ENCODE peak calls at places on chromosome 7, in nine cellular contexts. Y is AG09309, R is heart left ventricle, K is fibroblast of the aortic adventitia, T is OCI-LY7, B is PC-9, E is GM12878, M is heart right ventricle, J is spleen. X is an unnamed sample.
A peak's percentile ranks its signal among the peaks of the same experiment; 100 is the strongest.

GRCh38 chr7:18357691-18358090 is 137.9 kb upstream of the HDAC9 start:
- DNase-seq in Y (no peak), J (no peak), E (no peak), K (no peak), M (no peak), T (peak; percentile 46), R (no peak), B (no peak), X (no peak)

GRCh38 chr7:50121269-50121668 is 28.2 kb upstream of the ZPBP start:
- DNase-seq in Y (no peak), J (no peak), T (peak; percentile 53), R (no peak), M (no peak), E (peak; percentile 43), B (no peak), K (no peak), X (no peak)

GRCh38 chr7:43151076-43151475 is 38.6 kb downstream of the HECW1 start:
- DNase-seq in B (no peak), E (no peak), T (no peak), K (no peak), J (no peak), R (no peak), M (no peak), Y (no peak), X (no peak)

GRCh38 chr7:127396184-127396583 is 3.7 kb upstream of the ZNF800 start:
- DNase-seq in J (no peak), E (no peak), R (no peak), Y (no peak), M (no peak), K (peak; percentile 4), B (no peak), T (peak; percentile 60), X (no peak)

GRCh38 chr7:80154656-80155325 is 20.2 kb downstream of the GNAI1 start:
- DNase-seq in R (no peak), Y (no peak), M (no peak), T (no peak), J (no peak), K (peak; percentile 63), B (no peak), E (no peak), X (no peak)

GRCh38 chr7:112575864-112576263 is 95.1 kb downstream of the LSMEM1 start:
- DNase-seq in M (no peak), J (no peak), Y (no peak), R (no peak), K (no peak), T (no peak), B (no peak), E (no peak), X (no peak)

GRCh38 chr7:77348371-77348813 is 67.8 kb downstream of the GSAP start:
- DNase-seq in T (no peak), K (peak; percentile 96), Y (peak; percentile 40), E (no peak), M (peak; percentile 70), J (no peak), B (no peak), R (peak; percentile 57), X (no peak)

GRCh38 chr7:35700327-35700726 is 5.4 kb upstream of the HERPUD2 start:
- DNase-seq in B (no peak), M (no peak), K (no peak), Y (no peak), J (no peak), R (no peak), E (no peak), T (no peak), X (no peak)

GRCh38 chr7:24981544-24981951 is 1.6 kb upstream of the OSBPL3 start:
- DNase-seq in K (peak; percentile 58), M (peak; percentile 28), J (peak; percentile 86), Y (no peak), E (no peak), T (peak; percentile 27), B (peak; percentile 71), R (peak; percentile 30), X (peak; percentile 92)

GRCh38 chr7:99997545-99998137 is 17.8 kb upstream of the ZKSCAN1 start:
- DNase-seq in E (no peak), R (peak; percentile 42), B (no peak), M (peak; percentile 50), T (no peak), J (peak; percentile 93), Y (no peak), K (peak; percentile 13), X (peak; percentile 88)

GRCh38 chr7:147053761-147054160 is 937.2 kb downstream of the CNTNAP2 start:
- DNase-seq in Y (no peak), B (no peak), E (no peak), K (no peak), J (no peak), M (no peak), T (no peak), R (no peak), X (no peak)

GRCh38 chr7:27031289-27032172 is 64.3 kb downstream of the HOXA1 start:
- DNase-seq in K (peak; percentile 85), J (no peak), T (peak; percentile 12), R (no peak), Y (peak; percentile 55), M (peak; percentile 8), B (no peak), E (peak; percentile 1), X (no peak)
- H3K4me3 ChIP-seq in K (no peak overlapping the region), J (peak overlapping the region; percentile 14), T (no peak overlapping the region), R (no peak overlapping the region), Y (no peak overlapping the region), M (no peak overlapping the region), B (no peak overlapping the region), E (no peak overlapping the region), X (no peak overlapping the region)

DNA sequence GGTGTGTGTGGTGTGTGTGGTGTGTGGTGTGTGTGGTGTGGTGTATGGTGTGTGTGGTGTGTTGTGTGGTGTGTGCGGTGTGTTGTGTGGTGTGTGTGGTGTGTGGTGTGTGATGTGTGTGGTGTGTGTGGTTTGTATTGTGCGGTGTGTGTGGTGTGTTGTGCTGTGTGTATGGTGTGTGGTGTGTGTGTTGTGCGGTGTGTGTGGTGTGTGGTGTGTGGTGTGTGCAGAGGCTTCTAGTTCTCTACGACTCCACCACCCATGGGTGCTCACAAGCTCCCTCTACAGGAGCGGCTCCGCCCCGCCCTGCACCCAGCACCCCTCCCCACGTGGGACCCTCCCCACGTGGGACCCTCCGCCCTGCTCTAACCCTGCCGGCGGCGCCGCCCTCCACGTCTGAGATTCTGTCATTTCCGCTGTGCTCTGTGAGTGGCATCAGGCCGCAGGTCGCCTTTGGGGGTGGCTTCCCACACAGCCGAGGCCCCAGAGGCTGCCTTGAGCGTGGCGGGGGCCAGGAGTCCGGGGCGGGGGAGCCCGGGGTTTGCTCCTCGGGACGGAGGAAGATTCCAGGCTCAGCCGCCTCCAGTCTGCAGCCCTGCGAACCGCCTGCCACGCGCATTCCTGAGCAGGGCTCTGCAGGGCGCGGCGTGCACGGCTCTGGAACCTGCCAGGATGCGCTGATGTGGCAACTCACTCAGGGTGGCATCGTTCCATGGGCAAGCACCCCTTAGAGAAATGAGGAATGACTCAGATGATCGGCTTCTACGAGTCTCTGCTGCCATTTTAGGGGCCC is 37.0 kb upstream of the DNAJB6 start:
- DNase-seq in R (no peak), J (peak; percentile 81), Y (no peak), K (peak; percentile 17), E (no peak), T (no peak), B (peak; percentile 72), M (no peak), X (no peak)
- TF ChIP-seq CTCF in R (no peak), J (no peak), Y (no peak), K (no peak), E (peak; percentile 29), T (peak; percentile 42), B (no peak), M (no peak), X (no peak)

DNA sequence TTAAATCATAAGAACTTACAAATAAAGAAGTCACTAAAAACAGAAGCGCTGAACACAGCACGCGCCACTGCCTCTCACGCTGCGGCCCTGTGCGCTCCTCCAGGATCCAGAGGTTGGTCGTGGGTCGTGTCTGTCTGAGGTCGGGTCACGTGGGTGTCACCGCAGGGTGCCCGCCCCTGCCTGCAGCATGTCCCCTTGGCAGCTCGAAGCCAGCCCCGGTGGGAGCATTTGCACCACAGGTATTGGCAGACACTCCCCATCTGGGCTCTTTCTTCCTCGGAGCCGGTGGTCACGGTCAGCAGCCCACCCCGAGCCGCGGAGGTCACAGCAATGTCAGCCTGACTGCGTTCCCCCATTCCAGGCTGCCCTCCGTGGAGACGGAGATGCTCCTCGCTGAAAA is 88.6 kb downstream of the PDGFA start:
- DNase-seq in Y (no peak), J (no peak), R (no peak), B (no peak), T (no peak), K (no peak), M (no peak), E (no peak), X (no peak)
- H3K4me3 ChIP-seq in Y (no peak overlapping the region), J (no peak overlapping the region), R (no peak overlapping the region), B (no peak overlapping the region), T (no peak overlapping the region), K (no peak overlapping the region), M (no peak overlapping the region), E (no peak overlapping the region), X (no peak overlapping the region)

GRCh38 chr7:87151002-87151505 is 1.2 kb upstream of the DMTF1 start:
- DNase-seq in M (no peak), E (no peak), J (no peak), K (no peak), Y (no peak), T (no peak), R (no peak), B (no peak), X (no peak)

GRCh38 chr7:87154166-87154565 is 1.9 kb downstream of the DMTF1 start:
- DNase-seq in B (no peak), R (no peak), E (no peak), Y (no peak), M (no peak), K (no peak), T (peak; percentile 30), J (no peak), X (no peak)

GRCh38 chr7:87151701-87152111 is 547 bp upstream of the DMTF1 start:
- DNase-seq in J (no peak), K (no peak), E (no peak), Y (no peak), T (no peak), M (no peak), B (no peak), R (no peak), X (no peak)

GRCh38 chr7:87152897-87153641 is 816 bp downstream of the DMTF1 start:
- DNase-seq in J (peak; percentile 87), B (peak; percentile 9), T (peak; percentile 39), M (peak; percentile 25), R (peak; percentile 18), E (no peak), K (peak; percentile 50), Y (no peak), X (peak; percentile 87)

DNA sequence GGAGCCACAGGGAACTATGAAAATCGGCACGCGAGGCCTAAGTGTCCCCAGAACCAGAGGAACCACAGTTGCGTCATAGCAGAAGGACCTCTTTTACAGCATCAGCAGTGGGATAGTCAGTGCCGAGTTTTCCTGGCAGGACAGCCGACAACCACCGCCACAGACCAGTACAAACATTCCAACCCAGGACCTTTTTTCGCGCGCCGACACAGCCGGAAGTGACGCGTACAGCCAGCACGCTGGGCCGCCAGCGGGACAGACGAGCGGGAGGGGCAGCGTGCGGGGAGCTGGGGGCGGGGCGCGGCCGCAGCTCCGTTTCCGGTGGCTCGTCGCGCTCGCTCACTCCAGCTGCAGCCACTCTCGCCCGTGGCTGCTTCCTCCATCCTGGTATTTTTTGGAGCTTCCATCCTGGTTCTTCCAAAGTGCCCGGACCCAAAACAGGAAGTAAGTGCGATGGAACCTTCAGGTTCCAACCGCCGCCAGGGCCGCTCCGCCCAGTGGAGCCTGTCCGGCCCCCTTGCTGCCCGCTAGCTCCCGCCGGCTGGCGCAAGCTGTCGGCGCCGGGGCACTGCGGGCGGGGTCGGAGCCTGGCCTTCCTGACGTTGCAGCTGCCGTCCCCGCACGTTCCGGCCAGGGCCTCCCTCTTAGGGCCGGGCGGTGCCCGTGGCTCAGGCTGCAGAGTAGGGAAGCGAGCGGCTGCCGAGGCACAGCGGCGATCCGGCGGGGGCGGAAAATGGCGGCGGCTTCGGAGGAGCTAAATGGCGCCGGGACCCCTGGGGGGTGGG is at the start of gene DMTF1:
- DNase-seq in B (peak; percentile 92), T (peak; percentile 93), E (peak; percentile 53), M (peak; percentile 95), R (peak; percentile 95), Y (peak; percentile 80), J (peak; percentile 98), K (peak; percentile 93), X (peak; percentile 99)
- TF ChIP-seq CTCF in B (no peak), T (no peak), E (no peak), M (no peak), R (peak; percentile 7), Y (no peak), J (no peak), K (no peak), X (no peak)

X was measured in lower leg skin.